ENCODE peak calls at places on chromosomes 2 and 18, in eight cellular contexts. R is T follicular helper cell; G is NCI-H2171; F is activated naive CD4-positive, alpha-beta T cell treated with anti-CD3 and anti-CD28 coated beads for 36 hours; D is NCI-H748 treated with DMSO at 0.1 percent for 48 hours; Z is stimulated activated CD4-positive, alpha-beta T cell treated with anti-CD3 and anti-CD28 coated beads, Interleukin-12 subunit alpha, Interleukin-12 subunit beta, amount 100 ng/mL, for 48 hours; S is hippocampal formation; Q is T-cell. A is an unnamed sample.

GRCh38 chr2:239198221-239198620 is 202.6 kb downstream of the HDAC4 start:
- DNase-seq in R (no peak), G (no peak), F (no peak), D (no peak), Z (no peak), S (no peak), Q (no peak), A (no peak)

GRCh38 chr18:28831908-28832307 is 655.0 kb upstream of the CDH2 start:
- DNase-seq in R (no peak), G (no peak), F (no peak), D (no peak), Z (no peak), S (no peak), Q (no peak), A (no peak)

GRCh38 chr2:61707984-61708852 is 145.6 kb downstream of the FAM161A start:
- DNase-seq in R (no peak), G (peak; percentile 80), F (peak; percentile 46), D (peak; percentile 31), Z (no peak), S (no peak), Q (no peak), A (no peak)

GRCh38 chr2:61536086-61536722 is 2.0 kb downstream of the XPO1 start:
- DNase-seq in R (no peak), G (no peak), F (no peak), D (peak; percentile 63), Z (no peak), S (no peak), Q (no peak), A (no peak)

GRCh38 chr2:235537186-235537585 is 43.3 kb downstream of the AGAP1 start:
- DNase-seq in R (no peak), G (no peak), F (no peak), D (no peak), Z (no peak), S (no peak), Q (no peak), A (no peak)

GRCh38 chr2:15313657-15314056 is 247.5 kb downstream of the NBAS start:
- DNase-seq in R (no peak), G (peak; percentile 59), F (no peak), D (no peak), Z (no peak), S (no peak), Q (no peak), A (no peak)

GRCh38 chr2:42105330-42106256 is 57.8 kb downstream of the PKDCC start:
- DNase-seq in R (peak; percentile 76), G (no peak), F (peak; percentile 96), D (no peak), Z (peak; percentile 58), S (no peak), Q (peak; percentile 80), A (no peak)

GRCh38 chr2:145994910-145995309 is 1475.0 kb upstream of the ZEB2 start:
- DNase-seq in R (no peak), G (no peak), F (no peak), D (no peak), Z (no peak), S (no peak), Q (no peak), A (no peak)

GRCh38 chr2:71640459-71640858 is 187.1 kb downstream of the DYSF start:
- DNase-seq in R (no peak), G (no peak), F (no peak), D (no peak), Z (no peak), S (no peak), Q (no peak), A (no peak)

GRCh38 chr2:171595896-171596295 is 73.6 kb downstream of the CYBRD1 start:
- DNase-seq in R (no peak), G (no peak), F (no peak), D (no peak), Z (no peak), S (no peak), Q (no peak), A (no peak)

GRCh38 chr2:191347881-191348280 is 102.7 kb downstream of the MYO1B start:
- DNase-seq in R (no peak), G (no peak), F (no peak), D (no peak), Z (no peak), S (no peak), Q (no peak), A (no peak)

GRCh38 chr2:68251855-68252406 is 401 bp downstream of the PPP3R1 start:
- DNase-seq in R (peak; percentile 18), G (no peak), F (peak; percentile 47), D (no peak), Z (peak; percentile 22), S (no peak), Q (peak; percentile 27), A (no peak)

GRCh38 chr2:195687320-195688086 is 30.5 kb downstream of the SLC39A10 start:
- DNase-seq in R (no peak), G (no peak), F (no peak), D (no peak), Z (no peak), S (peak; percentile 13), Q (no peak), A (no peak)

GRCh38 chr2:32945286-32945685 is 1.5 kb upstream of the LTBP1 start:
- DNase-seq in R (no peak), G (no peak), F (no peak), D (no peak), Z (no peak), S (no peak), Q (no peak), A (no peak)

GRCh38 chr2:170905864-170906263 is 23.2 kb upstream of the GORASP2 start:
- DNase-seq in R (no peak), G (no peak), F (no peak), D (no peak), Z (no peak), S (no peak), Q (no peak), A (no peak)

GRCh38 chr18:50902797-50903196 is 23.9 kb downstream of the ME2 start:
- DNase-seq in R (no peak), G (no peak), F (no peak), D (no peak), Z (no peak), S (no peak), Q (no peak), A (no peak)